ENCODE peak calls at places on chromosome 15, in nine cellular contexts. U, N, A, C, V, E, K, O and P are unnamed samples.

GRCh38 chr15:98745650-98746374 is 97.5 kb downstream of the IGF1R start:
- DNase-seq in C (no peak), A (no peak), U (peak; percentile 22), N (no peak), K (no peak), V (no peak), E (no peak), O (no peak), P (no peak)

GRCh38 chr15:93837450-93837849 is 393.9 kb upstream of the MCTP2 start:
- DNase-seq in O (no peak), N (no peak), C (no peak), A (no peak), V (no peak), E (no peak), U (no peak), K (no peak), P (no peak)

GRCh38 chr15:87369269-87369668 is 887.3 kb downstream of the NTRK3 start:
- DNase-seq in K (peak; percentile 6), U (peak; percentile 16), A (no peak), O (no peak), E (no peak), C (no peak), N (no peak), V (no peak), P (no peak)

GRCh38 chr15:75578206-75578947 is 738 bp downstream of the PTPN9 start:
- DNase-seq in O (no peak), C (no peak), V (no peak), N (no peak), U (no peak), A (no peak), K (no peak), E (peak; percentile 14), P (peak; percentile 90)

GRCh38 chr15:85542895-85543331 is 162.5 kb downstream of the AKAP13 start:
- DNase-seq in N (no peak), A (no peak), K (no peak), E (no peak), O (peak; percentile 91), C (no peak), V (no peak), U (no peak), P (no peak)

GRCh38 chr15:77786956-77787355 is 154.2 kb upstream of the LINGO1 start:
- DNase-seq in U (no peak), V (no peak), C (no peak), E (no peak), K (no peak), O (no peak), A (no peak), N (no peak), P (no peak)

GRCh38 chr15:62848631-62849050 is 193.9 kb upstream of the TPM1 start:
- DNase-seq in V (no peak), C (no peak), A (no peak), U (peak; percentile 59), N (no peak), E (no peak), K (no peak), O (no peak), P (no peak)

GRCh38 chr15:78574944-78575343 is 9.6 kb downstream of the CHRNA5 start:
- DNase-seq in U (no peak), O (no peak), A (no peak), E (no peak), K (no peak), V (no peak), C (no peak), N (no peak), P (no peak)

GRCh38 chr15:56931674-56932507 is 13.4 kb downstream of the TCF12 start:
- DNase-seq in O (no peak), U (no peak), C (no peak), K (no peak), E (no peak), A (no peak), V (no peak), N (no peak), P (no peak)